ENCODE peak calls at places on chromosomes 1 and 21, in nine cellular contexts. U, J, G, Y, W, M, V, T and E are unnamed samples.

GRCh38 chr1:198462365-198463025 is 78.0 kb downstream of the ATP6V1G3 start:
- DNase-seq in T (no peak), J (no peak), V (no peak), U (peak; percentile 6), M (no peak), G (no peak), W (no peak), Y (peak; percentile 56), E (no peak)

GRCh38 chr1:53582211-53583020 is 123.2 kb downstream of the DMRTB1 start:
- DNase-seq in G (no peak), W (peak; percentile 43), J (no peak), U (no peak), V (peak; percentile 38), Y (no peak), T (no peak), M (peak; percentile 76), E (no peak)

GRCh38 chr1:94731891-94732290 is 88.3 kb upstream of the SLC44A3 start:
- DNase-seq in T (no peak), J (no peak), G (no peak), M (no peak), Y (peak; percentile 48), W (no peak), U (no peak), V (no peak), E (no peak)

GRCh38 chr1:248918126-248918525 is 12.1 kb downstream of the PGBD2 start:
- DNase-seq in T (no peak), V (no peak), M (no peak), W (no peak), Y (peak; percentile 59), U (no peak), J (no peak), G (no peak), E (no peak)

GRCh38 chr21:42858185-42858847 is 21.0 kb downstream of the WDR4 start:
- DNase-seq in M (no peak), U (no peak), W (no peak), V (no peak), Y (no peak), T (no peak), G (no peak), J (no peak), E (no peak)

GRCh38 chr1:2322065-2322571 is 69.2 kb downstream of the MORN1 start:
- DNase-seq in G (no peak), T (peak; percentile 79), J (no peak), U (no peak), M (no peak), Y (peak; percentile 95), W (no peak), V (peak; percentile 87), E (peak; percentile 56)

GRCh38 chr1:23967871-23968270 is 8.2 kb downstream of the PNRC2 start:
- DNase-seq in Y (no peak), J (no peak), W (no peak), G (no peak), M (no peak), T (no peak), U (no peak), V (no peak), E (no peak)

GRCh38 chr1:109399326-109399957 is 1.7 kb upstream of the SORT1 start:
- DNase-seq in V (peak; percentile 24), T (no peak), J (peak; percentile 14), U (no peak), Y (peak; percentile 56), M (no peak), W (no peak), G (peak; percentile 83), E (no peak)

GRCh38 chr1:204503122-204503912 is 8.7 kb upstream of the PIK3C2B start:
- DNase-seq in V (no peak), G (peak; percentile 90), T (peak; percentile 63), Y (peak; percentile 73), U (no peak), W (no peak), J (no peak), M (no peak), E (no peak)

GRCh38 chr1:11967028-11967547 is 13.2 kb upstream of the MFN2 start:
- DNase-seq in W (no peak), T (no peak), G (peak; percentile 95), Y (peak; percentile 16), J (no peak), M (no peak), U (no peak), V (no peak), E (no peak)

GRCh38 chr1:1889090-1889750 is 1.7 kb downstream of the GNB1 start:
- DNase-seq in M (peak; percentile 60), T (no peak), W (no peak), J (no peak), U (no peak), V (no peak), Y (peak; percentile 16), G (peak; percentile 69), E (no peak)

GRCh38 chr1:200428482-200429205 is 18.8 kb upstream of the ZNF281 start:
- DNase-seq in M (no peak), G (no peak), T (no peak), U (no peak), V (no peak), W (no peak), J (no peak), Y (peak; percentile 72), E (no peak)